ENCODE peak calls at places on chromosomes 16 and 17, in seven cellular contexts. One of them, this sample, is unnamed.

GRCh38 chr17:27296427-27296979 is 2.6 kb downstream of the WSB1 start:
- DNase-seq in fibroblast of gingiva: peak
- DNase-seq in osteoblast: peak
- DNase-seq in stimulated activated CD4-positive, alpha-beta T cell treated with anti-CD3 and anti-CD28 coated beads, Interleukin-4, amount 100 ng/mL, for 1 hour: no peak
- DNase-seq in BJ: no peak
- DNase-seq in glutamatergic neuron: no peak
- DNase-seq in pancreas: no peak
- DNase-seq in this sample: no peak

GRCh38 chr16:48231675-48232214 is 12.4 kb upstream of the LONP2 start:
- DNase-seq in fibroblast of gingiva: peak
- DNase-seq in osteoblast: no peak
- DNase-seq in stimulated activated CD4-positive, alpha-beta T cell treated with anti-CD3 and anti-CD28 coated beads, Interleukin-4, amount 100 ng/mL, for 1 hour: peak
- DNase-seq in BJ: no peak
- DNase-seq in glutamatergic neuron: peak
- DNase-seq in pancreas: no peak
- DNase-seq in this sample: peak

GRCh38 chr17:28536532-28537218 is 15.7 kb downstream of the UNC119 start:
- DNase-seq in fibroblast of gingiva: no peak
- DNase-seq in osteoblast: peak
- DNase-seq in stimulated activated CD4-positive, alpha-beta T cell treated with anti-CD3 and anti-CD28 coated beads, Interleukin-4, amount 100 ng/mL, for 1 hour: no peak
- DNase-seq in BJ: no peak
- DNase-seq in glutamatergic neuron: no peak
- DNase-seq in pancreas: no peak
- DNase-seq in this sample: no peak

GRCh38 chr16:23634461-23635036 is 6.6 kb downstream of the PALB2 start:
- DNase-seq in fibroblast of gingiva: no peak
- DNase-seq in osteoblast: no peak
- DNase-seq in stimulated activated CD4-positive, alpha-beta T cell treated with anti-CD3 and anti-CD28 coated beads, Interleukin-4, amount 100 ng/mL, for 1 hour: no peak
- DNase-seq in BJ: no peak
- DNase-seq in glutamatergic neuron: no peak
- DNase-seq in pancreas: no peak
- DNase-seq in this sample: no peak

GRCh38 chr17:17401271-17401781 is 75.5 kb upstream of the MED9 start:
- DNase-seq in fibroblast of gingiva: peak
- DNase-seq in osteoblast: peak
- DNase-seq in stimulated activated CD4-positive, alpha-beta T cell treated with anti-CD3 and anti-CD28 coated beads, Interleukin-4, amount 100 ng/mL, for 1 hour: no peak
- DNase-seq in BJ: no peak
- DNase-seq in glutamatergic neuron: no peak
- DNase-seq in pancreas: no peak
- DNase-seq in this sample: no peak

GRCh38 chr17:46983782-46984181 is 4.7 kb upstream of the RPRML start:
- DNase-seq in fibroblast of gingiva: no peak
- DNase-seq in osteoblast: no peak
- DNase-seq in stimulated activated CD4-positive, alpha-beta T cell treated with anti-CD3 and anti-CD28 coated beads, Interleukin-4, amount 100 ng/mL, for 1 hour: no peak
- DNase-seq in BJ: no peak
- DNase-seq in glutamatergic neuron: no peak
- DNase-seq in pancreas: no peak
- DNase-seq in this sample: no peak

GRCh38 chr17:50916026-50916707 is 50.0 kb upstream of the TOB1 start:
- DNase-seq in fibroblast of gingiva: no peak
- DNase-seq in osteoblast: peak
- DNase-seq in stimulated activated CD4-positive, alpha-beta T cell treated with anti-CD3 and anti-CD28 coated beads, Interleukin-4, amount 100 ng/mL, for 1 hour: no peak
- DNase-seq in BJ: no peak
- DNase-seq in glutamatergic neuron: no peak
- DNase-seq in pancreas: no peak
- DNase-seq in this sample: no peak

GRCh38 chr16:74304164-74304834 is 7.7 kb downstream of the PSMD7 start:
- DNase-seq in fibroblast of gingiva: no peak
- DNase-seq in osteoblast: no peak
- DNase-seq in stimulated activated CD4-positive, alpha-beta T cell treated with anti-CD3 and anti-CD28 coated beads, Interleukin-4, amount 100 ng/mL, for 1 hour: no peak
- DNase-seq in BJ: no peak
- DNase-seq in glutamatergic neuron: no peak
- DNase-seq in pancreas: no peak
- DNase-seq in this sample: no peak

GRCh38 chr17:74712756-74713155 is at the start of gene CD300LF:
- DNase-seq in fibroblast of gingiva: no peak
- DNase-seq in osteoblast: peak
- DNase-seq in stimulated activated CD4-positive, alpha-beta T cell treated with anti-CD3 and anti-CD28 coated beads, Interleukin-4, amount 100 ng/mL, for 1 hour: no peak
- DNase-seq in BJ: no peak
- DNase-seq in glutamatergic neuron: no peak
- DNase-seq in pancreas: peak
- DNase-seq in this sample: no peak

GRCh38 chr17:17343160-17343735 is 40.1 kb downstream of the NT5M start:
- DNase-seq in fibroblast of gingiva: no peak
- DNase-seq in osteoblast: peak
- DNase-seq in stimulated activated CD4-positive, alpha-beta T cell treated with anti-CD3 and anti-CD28 coated beads, Interleukin-4, amount 100 ng/mL, for 1 hour: no peak
- DNase-seq in BJ: no peak
- DNase-seq in glutamatergic neuron: no peak
- DNase-seq in pancreas: no peak
- DNase-seq in this sample: no peak

GRCh38 chr17:59754547-59754946 is 47.1 kb downstream of the VMP1 start:
- DNase-seq in fibroblast of gingiva: peak
- DNase-seq in osteoblast: peak
- DNase-seq in stimulated activated CD4-positive, alpha-beta T cell treated with anti-CD3 and anti-CD28 coated beads, Interleukin-4, amount 100 ng/mL, for 1 hour: no peak
- DNase-seq in BJ: peak
- DNase-seq in glutamatergic neuron: no peak
- DNase-seq in pancreas: no peak
- DNase-seq in this sample: no peak

This sample was measured in NCI-H1930.